ENCODE peak calls at places on chromosomes 12 and 14, in four cellular contexts. One of them, this sample, is unnamed.
A peak's percentile ranks its signal among the peaks of the same experiment; 100 is the strongest.

GRCh38 chr12:93950321-93950720 is 198.1 kb upstream of the PLXNC1 start:
- DNase-seq in astrocyte of the spinal cord: no peak
- DNase-seq in breast epithelium: no peak
- DNase-seq in heart right ventricle: no peak
- DNase-seq in this sample: no peak

GRCh38 chr12:90058721-90059120 is 350.1 kb upstream of the ATP2B1 start:
- DNase-seq in astrocyte of the spinal cord: peak; percentile 90
- DNase-seq in breast epithelium: no peak
- DNase-seq in heart right ventricle: peak; percentile 9
- DNase-seq in this sample: peak; percentile 78

GRCh38 chr12:117227000-117227653 is 36.9 kb upstream of the FBXO21 start:
- DNase-seq in astrocyte of the spinal cord: no peak
- DNase-seq in breast epithelium: no peak
- DNase-seq in heart right ventricle: no peak
- DNase-seq in this sample: no peak

GRCh38 chr12:110689002-110689600 is at the start of gene HVCN1:
- DNase-seq in astrocyte of the spinal cord: peak; percentile 9
- DNase-seq in breast epithelium: no peak
- DNase-seq in heart right ventricle: peak; percentile 75
- DNase-seq in this sample: peak; percentile 25

GRCh38 chr12:125744201-125744600 is 679.0 kb downstream of the AACS start:
- DNase-seq in astrocyte of the spinal cord: no peak
- DNase-seq in breast epithelium: no peak
- DNase-seq in heart right ventricle: no peak
- DNase-seq in this sample: no peak

GRCh38 chr14:64721391-64721791 is 17.2 kb downstream of the PLEKHG3 start:
- DNase-seq in astrocyte of the spinal cord: peak; percentile 87
- DNase-seq in breast epithelium: peak; percentile 52
- DNase-seq in heart right ventricle: peak; percentile 51
- DNase-seq in this sample: peak; percentile 51

GRCh38 chr14:78617735-78618134 is 447.6 kb downstream of the NRXN3 start:
- DNase-seq in astrocyte of the spinal cord: no peak
- DNase-seq in breast epithelium: no peak
- DNase-seq in heart right ventricle: no peak
- DNase-seq in this sample: no peak

GRCh38 chr12:10165421-10165820 is 6.5 kb downstream of the OLR1 start:
- DNase-seq in astrocyte of the spinal cord: no peak
- DNase-seq in breast epithelium: no peak
- DNase-seq in heart right ventricle: no peak
- DNase-seq in this sample: no peak

GRCh38 chr14:74712499-74713394 is at the start of the genes AREL1 and FCF1:
- DNase-seq in astrocyte of the spinal cord: peak; percentile 87
- DNase-seq in breast epithelium: peak; percentile 65
- DNase-seq in heart right ventricle: peak; percentile 90
- DNase-seq in this sample: peak; percentile 92

GRCh38 chr14:77014734-77015133 is 13.8 kb downstream of the IRF2BPL start:
- DNase-seq in astrocyte of the spinal cord: no peak
- DNase-seq in breast epithelium: no peak
- DNase-seq in heart right ventricle: no peak
- DNase-seq in this sample: no peak
- H3K4me3 ChIP-seq in astrocyte of the spinal cord: no peak overlapping the region
- H3K4me3 ChIP-seq in breast epithelium: no peak overlapping the region
- H3K4me3 ChIP-seq in heart right ventricle: no peak overlapping the region
- H3K4me3 ChIP-seq in this sample: no peak overlapping the region

GRCh38 chr12:68222336-68222735 is 3.3 kb downstream of the IL26 start:
- DNase-seq in astrocyte of the spinal cord: no peak
- DNase-seq in breast epithelium: no peak
- DNase-seq in heart right ventricle: no peak
- DNase-seq in this sample: no peak

GRCh38 chr12:68221497-68221896 is 4.1 kb downstream of the IL26 start:
- DNase-seq in astrocyte of the spinal cord: no peak
- DNase-seq in breast epithelium: no peak
- DNase-seq in heart right ventricle: no peak
- DNase-seq in this sample: no peak

GRCh38 chr12:68225576-68226476 is at the start of gene IL26:
- DNase-seq in astrocyte of the spinal cord: no peak
- DNase-seq in breast epithelium: no peak
- DNase-seq in heart right ventricle: no peak
- DNase-seq in this sample: no peak

GRCh38 chr12:68224613-68225285 is 861 bp downstream of the IL26 start:
- DNase-seq in astrocyte of the spinal cord: peak; percentile 84
- DNase-seq in breast epithelium: no peak
- DNase-seq in heart right ventricle: no peak
- DNase-seq in this sample: peak; percentile 63

GRCh38 chr12:68223067-68223747 is 2.4 kb downstream of the IL26 start:
- DNase-seq in astrocyte of the spinal cord: peak; percentile 85
- DNase-seq in breast epithelium: peak; percentile 74
- DNase-seq in heart right ventricle: peak; percentile 81
- DNase-seq in this sample: peak; percentile 89
- TF ChIP-seq CTCF in astrocyte of the spinal cord: peak; percentile 76
- TF ChIP-seq CTCF in breast epithelium: peak; percentile 78
- TF ChIP-seq CTCF in heart right ventricle: peak; percentile 82
- TF ChIP-seq CTCF in this sample: peak; percentile 82

GRCh38 chr12:103833095-103833777 is 7.8 kb downstream of the NT5DC3 start:
- DNase-seq in astrocyte of the spinal cord: no peak
- DNase-seq in breast epithelium: no peak
- DNase-seq in heart right ventricle: no peak
- DNase-seq in this sample: peak; percentile 90
- H3K4me3 ChIP-seq in astrocyte of the spinal cord: no peak overlapping the region
- H3K4me3 ChIP-seq in breast epithelium: no peak overlapping the region
- H3K4me3 ChIP-seq in heart right ventricle: no peak overlapping the region
- H3K4me3 ChIP-seq in this sample: no peak overlapping the region

GRCh38 chr14:37597538-37598084 is 2.2 kb downstream of the TTC6 start:
- DNase-seq in astrocyte of the spinal cord: no peak
- DNase-seq in breast epithelium: peak; percentile 75
- DNase-seq in heart right ventricle: no peak
- DNase-seq in this sample: no peak
- TF ChIP-seq CTCF in astrocyte of the spinal cord: peak; percentile 59
- TF ChIP-seq CTCF in breast epithelium: peak; percentile 28
- TF ChIP-seq CTCF in heart right ventricle: no peak
- TF ChIP-seq CTCF in this sample: peak; percentile 38